ENCODE peak calls at places on chromosomes 13 and 19, in ten cellular contexts. L is body of pancreas; Y is CD4-positive, alpha-beta T cell; E is left ventricle myocardium inferior; J is fibroblast of lung; P is endodermal cell; X is mammary epithelial cell; C is dorsolateral prefrontal cortex; I is ovary; W is cardiac muscle cell. S is an unnamed sample. For H3K27me3, the result is how much of the 10 kb centered on the place peaks cover.

GRCh38 chr13:48908381-48909087 is 67.2 kb upstream of the FNDC3A start:
- DNase-seq in L (no peak), Y (no peak), E (no peak), J (peak), P (no peak), X (peak), C (no peak), I (no peak), W (peak), S (no peak)

GRCh38 chr13:24274452-24274971 is 34.9 kb upstream of the C1QTNF9 start:
- DNase-seq in L (no peak), Y (peak), E (peak), J (peak), P (peak), X (peak), C (no peak), I (peak), W (peak), S (peak)

GRCh38 chr19:46787331-46788100 is 878 bp downstream of the SLC1A5 start:
- DNase-seq in L (peak), Y (peak), E (peak), J (peak), P (peak), X (peak), C (no peak), I (peak), W (peak), S (peak)

GRCh38 chr19:38693380-38694223 is 46.2 kb downstream of the ACTN4 start:
- DNase-seq in L (peak), Y (no peak), E (no peak), J (peak), P (peak), X (peak), C (no peak), I (no peak), W (peak), S (no peak)

GRCh38 chr13:93004919-93005318 is 221.7 kb upstream of the GPC6 start:
- DNase-seq in L (no peak), Y (no peak), E (no peak), J (no peak), P (peak), X (peak), C (no peak), I (no peak), W (peak), S (no peak)

GRCh38 chr13:54934121-54934520 is 1905.5 kb downstream of the OLFM4 start:
- DNase-seq in L (no peak), Y (no peak), E (no peak), J (no peak), P (no peak), X (no peak), C (no peak), I (no peak), W (no peak), S (no peak)

GRCh38 chr19:41795031-41795461 is 1.3 kb upstream of the CEACAM3 start:
- DNase-seq in L (peak), Y (peak), E (no peak), J (peak), P (peak), X (no peak), C (no peak), I (no peak), W (peak), S (no peak)

GRCh38 chr13:26558074-26558805 is 757 bp downstream of the WASF3 start:
- DNase-seq in L (peak), Y (no peak), E (peak), J (peak), P (peak), X (peak), C (no peak), I (peak), W (peak), S (no peak)

GRCh38 chr13:100491164-100491847 is 97.3 kb downstream of the GGACT start:
- DNase-seq in L (no peak), Y (no peak), E (peak), J (peak), P (no peak), X (no peak), C (no peak), I (peak), W (peak), S (no peak)

GRCh38 chr19:444677-445210 is 16.1 kb downstream of the SHC2 start:
- DNase-seq in L (no peak), Y (no peak), E (no peak), J (no peak), P (no peak), X (no peak), C (no peak), I (no peak), W (no peak), S (no peak)
- H3K27me3 ChIP-seq in L (under half), Y (under half), E (under half), J (under half), P (under half), X (under half), C (under half), I (under half), W (under half), S (under half)

DNA sequence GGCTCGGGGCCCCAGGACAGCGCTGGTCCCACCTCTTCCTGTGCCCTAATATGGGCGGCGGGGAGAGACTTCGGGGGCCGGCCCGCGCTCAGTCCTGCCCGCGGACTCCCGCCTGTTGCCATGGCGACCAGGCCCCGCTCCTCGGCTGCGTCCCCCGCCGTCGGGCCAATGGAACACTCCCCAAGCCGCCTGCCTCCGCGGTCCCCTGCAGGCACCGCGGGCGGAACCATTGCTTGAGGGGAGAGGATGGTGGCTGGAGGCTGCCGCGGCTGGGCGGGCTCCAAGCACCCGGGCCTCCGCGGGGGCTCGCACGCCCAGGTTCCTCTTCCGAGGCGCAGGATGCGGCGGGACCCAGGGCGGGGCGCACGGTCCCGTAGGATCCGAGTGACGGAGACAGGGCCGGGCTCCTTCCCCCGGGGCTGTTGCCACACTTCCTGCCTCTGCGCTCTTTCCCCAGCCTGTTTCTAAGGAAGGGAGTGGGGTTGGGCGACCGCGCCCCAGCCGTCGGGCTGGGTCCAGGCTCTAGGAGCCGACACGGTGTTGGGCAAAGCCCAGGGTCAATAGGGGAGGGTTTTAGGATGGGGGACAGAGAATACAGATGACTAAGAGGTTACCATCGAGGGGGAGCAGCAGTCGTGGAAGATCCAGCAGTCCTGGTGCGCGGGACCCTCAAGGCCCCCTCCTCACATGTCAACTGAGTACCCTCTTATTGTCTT is 1.2 kb upstream of the JUNB start:
- DNase-seq in L (peak), Y (peak), E (peak), J (peak), P (peak), X (peak), C (peak), I (peak), W (peak), S (peak)
- TF ChIP-seq CTCF in L (no peak), Y (no peak), E (no peak), J (no peak), P (no peak), X (no peak), C (no peak), I (no peak), W (no peak), S (no peak)

GRCh38 chr13:28034256-28034655 is 45.8 kb upstream of the URAD start:
- DNase-seq in L (no peak), Y (no peak), E (no peak), J (no peak), P (no peak), X (no peak), C (no peak), I (no peak), W (no peak), S (no peak)

GRCh38 chr13:28031220-28031903 is 42.9 kb upstream of the URAD start:
- DNase-seq in L (peak), Y (no peak), E (peak), J (no peak), P (no peak), X (no peak), C (peak), I (no peak), W (no peak), S (peak)

GRCh38 chr13:28027607-28028364 is 39.3 kb upstream of the URAD start:
- DNase-seq in L (no peak), Y (no peak), E (no peak), J (no peak), P (no peak), X (no peak), C (no peak), I (no peak), W (no peak), S (no peak)

GRCh38 chr13:28035146-28035782 is 46.8 kb upstream of the URAD start:
- DNase-seq in L (no peak), Y (no peak), E (no peak), J (no peak), P (peak), X (peak), C (no peak), I (no peak), W (no peak), S (no peak)

GRCh38 chr13:28031929-28032328 is 43.4 kb upstream of the URAD start:
- DNase-seq in L (no peak), Y (no peak), E (no peak), J (no peak), P (no peak), X (no peak), C (no peak), I (no peak), W (no peak), S (no peak)
- H3K27me3 ChIP-seq in L (under half), Y (under half), E (half or more), J (under half), P (under half), X (under half), C (under half), I (under half), W (under half), S (under half)

GRCh38 chr19:13031917-13032623 is 36.8 kb downstream of the NFIX start:
- DNase-seq in L (no peak), Y (no peak), E (no peak), J (peak), P (no peak), X (peak), C (no peak), I (no peak), W (no peak), S (no peak)

GRCh38 chr19:13032837-13033236 is 37.6 kb downstream of the NFIX start:
- DNase-seq in L (no peak), Y (no peak), E (no peak), J (no peak), P (no peak), X (no peak), C (no peak), I (no peak), W (no peak), S (no peak)

GRCh38 chr19:13033819-13034611 is 38.7 kb downstream of the NFIX start:
- DNase-seq in L (peak), Y (no peak), E (peak), J (peak), P (peak), X (peak), C (peak), I (peak), W (peak), S (no peak)

GRCh38 chr19:13034636-13035035 is 39.4 kb downstream of the NFIX start:
- DNase-seq in L (no peak), Y (no peak), E (no peak), J (no peak), P (no peak), X (peak), C (no peak), I (no peak), W (no peak), S (no peak)

DNA sequence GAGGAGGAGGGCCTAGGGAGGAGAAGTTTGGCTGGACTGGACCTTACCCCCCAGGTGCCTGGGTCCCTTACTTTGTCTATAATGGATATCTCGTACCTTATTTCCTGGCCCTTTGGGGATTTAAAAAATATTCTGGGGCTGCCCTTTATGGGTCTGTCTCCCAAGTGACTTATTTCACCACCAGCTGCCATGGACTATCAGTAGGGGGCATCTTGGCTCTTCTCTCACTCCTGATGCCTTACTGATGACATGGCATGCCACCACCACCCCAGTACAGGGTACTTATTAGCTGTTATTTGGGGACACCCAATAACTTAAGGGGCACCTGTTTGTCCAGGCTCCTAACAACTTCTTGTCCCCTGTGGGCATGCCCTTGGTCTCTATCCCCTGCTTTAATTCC is 38.0 kb downstream of the NFIX start:
- DNase-seq in L (no peak), Y (no peak), E (no peak), J (no peak), P (no peak), X (no peak), C (no peak), I (no peak), W (no peak), S (no peak)
- TF ChIP-seq CTCF in L (no peak), Y (no peak), E (peak), J (peak), P (peak), X (no peak), C (peak), I (no peak), W (peak), S (peak)

GRCh38 chr19:11418518-11419506 is at the start of gene RGL3:
- DNase-seq in L (peak), Y (no peak), E (peak), J (no peak), P (peak), X (no peak), C (no peak), I (no peak), W (no peak), S (no peak)

GRCh38 chr19:11418166-11418517 is 972 bp downstream of the RGL3 start:
- DNase-seq in L (no peak), Y (no peak), E (no peak), J (no peak), P (no peak), X (no peak), C (no peak), I (no peak), W (no peak), S (no peak)

GRCh38 chr19:11416346-11417052 is 2.6 kb downstream of the RGL3 start:
- DNase-seq in L (no peak), Y (no peak), E (no peak), J (no peak), P (no peak), X (no peak), C (no peak), I (no peak), W (no peak), S (no peak)

GRCh38 chr19:11410682-11411081 is 8.4 kb downstream of the RGL3 start:
- DNase-seq in L (no peak), Y (no peak), E (no peak), J (no peak), P (no peak), X (peak), C (no peak), I (no peak), W (no peak), S (no peak)

GRCh38 chr19:11414544-11414943 is 4.6 kb downstream of the RGL3 start:
- DNase-seq in L (no peak), Y (no peak), E (no peak), J (no peak), P (no peak), X (no peak), C (no peak), I (no peak), W (no peak), S (no peak)
- H3K27me3 ChIP-seq in L (under half), Y (under half), E (half or more), J (under half), P (under half), X (under half), C (under half), I (under half), W (under half), S (under half)

DNA sequence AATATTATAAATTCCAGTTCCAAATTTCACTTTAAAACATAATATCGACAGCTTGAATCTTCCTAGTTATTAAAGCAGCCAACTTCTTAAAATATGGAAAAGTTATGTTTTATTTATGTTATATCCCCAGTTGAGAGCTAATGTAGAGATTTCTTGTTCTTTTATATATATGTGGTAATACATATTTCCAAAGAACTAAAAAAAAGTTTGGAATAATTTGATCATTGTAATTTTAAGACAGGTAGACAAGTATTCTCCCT is 781 bp upstream of the TBC1D4 start:
- DNase-seq in L (no peak), Y (no peak), E (no peak), J (no peak), P (no peak), X (no peak), C (no peak), I (no peak), W (no peak), S (no peak)
- TF ChIP-seq CTCF in L (no peak), Y (peak), E (no peak), J (no peak), P (no peak), X (no peak), C (no peak), I (no peak), W (no peak), S (no peak)